ENCODE peak calls at places on chromosomes 6 and 20, in ten cellular contexts. One of them, this sample, is unnamed.
A peak's percentile ranks its signal among the peaks of the same experiment; 100 is the strongest.

GRCh38 chr20:35952480-35953410 is 1.6 kb downstream of the SCAND1 start:
- DNase-seq in right atrium auricular region: no peak
- DNase-seq in RWPE1: peak; percentile 50
- DNase-seq in cardiac fibroblast: peak; percentile 33
- DNase-seq in astrocyte: peak; percentile 29
- DNase-seq in thoracic aorta: no peak
- DNase-seq in AG09309: no peak
- DNase-seq in ovary: no peak
- DNase-seq in BJ: no peak
- DNase-seq in astrocyte of the cerebellum: no peak
- DNase-seq in this sample: no peak

GRCh38 chr6:38107073-38107472 is 287.5 kb downstream of the ZFAND3 start:
- DNase-seq in cardiac fibroblast: no peak
- DNase-seq in BJ: no peak
- DNase-seq in right atrium auricular region: no peak
- DNase-seq in AG09309: no peak
- DNase-seq in astrocyte of the cerebellum: no peak
- DNase-seq in ovary: no peak
- DNase-seq in thoracic aorta: no peak
- DNase-seq in astrocyte: no peak
- DNase-seq in RWPE1: no peak
- DNase-seq in this sample: no peak

GRCh38 chr20:41650221-41650948 is 32.2 kb upstream of the CHD6 start:
- DNase-seq in right atrium auricular region: no peak
- DNase-seq in AG09309: no peak
- DNase-seq in cardiac fibroblast: no peak
- DNase-seq in astrocyte: no peak
- DNase-seq in BJ: no peak
- DNase-seq in astrocyte of the cerebellum: no peak
- DNase-seq in RWPE1: no peak
- DNase-seq in ovary: no peak
- DNase-seq in thoracic aorta: no peak
- DNase-seq in this sample: no peak

GRCh38 chr6:99821164-99821563 is 172.9 kb downstream of the MCHR2 start:
- DNase-seq in RWPE1: no peak
- DNase-seq in cardiac fibroblast: no peak
- DNase-seq in thoracic aorta: no peak
- DNase-seq in right atrium auricular region: no peak
- DNase-seq in ovary: no peak
- DNase-seq in astrocyte of the cerebellum: no peak
- DNase-seq in BJ: no peak
- DNase-seq in astrocyte: no peak
- DNase-seq in AG09309: no peak
- DNase-seq in this sample: no peak

GRCh38 chr6:53309059-53309896 is 39.5 kb downstream of the ELOVL5 start:
- DNase-seq in astrocyte: peak; percentile 58
- DNase-seq in RWPE1: no peak
- DNase-seq in astrocyte of the cerebellum: no peak
- DNase-seq in ovary: no peak
- DNase-seq in AG09309: no peak
- DNase-seq in cardiac fibroblast: peak; percentile 90
- DNase-seq in thoracic aorta: no peak
- DNase-seq in right atrium auricular region: no peak
- DNase-seq in BJ: no peak
- DNase-seq in this sample: no peak

GRCh38 chr6:18155864-18156396 is 708 bp downstream of the KDM1B start:
- DNase-seq in cardiac fibroblast: peak; percentile 26
- DNase-seq in RWPE1: peak; percentile 85
- DNase-seq in thoracic aorta: peak; percentile 12
- DNase-seq in astrocyte: peak; percentile 31
- DNase-seq in astrocyte of the cerebellum: no peak
- DNase-seq in ovary: peak; percentile 43
- DNase-seq in right atrium auricular region: peak; percentile 62
- DNase-seq in AG09309: no peak
- DNase-seq in BJ: no peak
- DNase-seq in this sample: peak; percentile 67

GRCh38 chr20:54844346-54844745 is 369.0 kb downstream of the DOK5 start:
- DNase-seq in astrocyte: no peak
- DNase-seq in right atrium auricular region: no peak
- DNase-seq in cardiac fibroblast: no peak
- DNase-seq in AG09309: no peak
- DNase-seq in RWPE1: no peak
- DNase-seq in BJ: no peak
- DNase-seq in thoracic aorta: no peak
- DNase-seq in astrocyte of the cerebellum: no peak
- DNase-seq in ovary: no peak
- DNase-seq in this sample: no peak

GRCh38 chr6:23499549-23499948 is 626.5 kb upstream of the NRSN1 start:
- DNase-seq in astrocyte: no peak
- DNase-seq in astrocyte of the cerebellum: no peak
- DNase-seq in ovary: no peak
- DNase-seq in cardiac fibroblast: no peak
- DNase-seq in AG09309: no peak
- DNase-seq in right atrium auricular region: no peak
- DNase-seq in RWPE1: no peak
- DNase-seq in thoracic aorta: no peak
- DNase-seq in BJ: no peak
- DNase-seq in this sample: no peak

GRCh38 chr20:58111340-58112016 is 117.0 kb downstream of the ANKRD60 start:
- DNase-seq in thoracic aorta: no peak
- DNase-seq in cardiac fibroblast: no peak
- DNase-seq in astrocyte of the cerebellum: no peak
- DNase-seq in RWPE1: no peak
- DNase-seq in right atrium auricular region: peak; percentile 49
- DNase-seq in astrocyte: no peak
- DNase-seq in ovary: no peak
- DNase-seq in AG09309: no peak
- DNase-seq in BJ: no peak
- DNase-seq in this sample: no peak

GRCh38 chr20:60071965-60072364 is 113.7 kb downstream of the CDH26 start:
- DNase-seq in ovary: no peak
- DNase-seq in thoracic aorta: no peak
- DNase-seq in RWPE1: peak; percentile 80
- DNase-seq in BJ: no peak
- DNase-seq in cardiac fibroblast: no peak
- DNase-seq in astrocyte: peak; percentile 44
- DNase-seq in astrocyte of the cerebellum: peak; percentile 67
- DNase-seq in AG09309: no peak
- DNase-seq in right atrium auricular region: no peak
- DNase-seq in this sample: no peak

GRCh38 chr20:60254901-60255411 is 296.7 kb downstream of the CDH26 start:
- DNase-seq in ovary: no peak
- DNase-seq in AG09309: peak; percentile 38
- DNase-seq in astrocyte: peak; percentile 40
- DNase-seq in BJ: peak; percentile 39
- DNase-seq in right atrium auricular region: peak; percentile 50
- DNase-seq in thoracic aorta: no peak
- DNase-seq in cardiac fibroblast: peak; percentile 4
- DNase-seq in astrocyte of the cerebellum: no peak
- DNase-seq in RWPE1: peak; percentile 90
- DNase-seq in this sample: no peak

GRCh38 chr20:46022411-46023147 is 6.4 kb upstream of the SLC12A5 start:
- DNase-seq in astrocyte of the cerebellum: no peak
- DNase-seq in astrocyte: no peak
- DNase-seq in right atrium auricular region: no peak
- DNase-seq in AG09309: no peak
- DNase-seq in RWPE1: peak; percentile 65
- DNase-seq in BJ: no peak
- DNase-seq in cardiac fibroblast: peak; percentile 32
- DNase-seq in ovary: peak; percentile 53
- DNase-seq in thoracic aorta: no peak
- DNase-seq in this sample: peak; percentile 84

GRCh38 chr20:59647271-59647670 is 42.9 kb downstream of the PHACTR3 start:
- DNase-seq in ovary: no peak
- DNase-seq in astrocyte of the cerebellum: no peak
- DNase-seq in right atrium auricular region: peak; percentile 21
- DNase-seq in thoracic aorta: no peak
- DNase-seq in AG09309: no peak
- DNase-seq in cardiac fibroblast: no peak
- DNase-seq in astrocyte: no peak
- DNase-seq in RWPE1: no peak
- DNase-seq in BJ: no peak
- DNase-seq in this sample: no peak

GRCh38 chr6:3072798-3073197 is 4.5 kb downstream of the RIPK1 start:
- DNase-seq in astrocyte of the cerebellum: no peak
- DNase-seq in AG09309: no peak
- DNase-seq in RWPE1: no peak
- DNase-seq in BJ: no peak
- DNase-seq in thoracic aorta: no peak
- DNase-seq in ovary: no peak
- DNase-seq in cardiac fibroblast: peak; percentile 21
- DNase-seq in right atrium auricular region: no peak
- DNase-seq in astrocyte: no peak
- DNase-seq in this sample: no peak

GRCh38 chr6:43009124-43009523 is 4.6 kb downstream of the MEA1 start:
- DNase-seq in ovary: no peak
- DNase-seq in astrocyte: no peak
- DNase-seq in cardiac fibroblast: peak; percentile 51
- DNase-seq in RWPE1: no peak
- DNase-seq in right atrium auricular region: no peak
- DNase-seq in AG09309: no peak
- DNase-seq in BJ: no peak
- DNase-seq in thoracic aorta: no peak
- DNase-seq in astrocyte of the cerebellum: no peak
- DNase-seq in this sample: peak; percentile 55
- TF ChIP-seq CTCF in ovary: no peak
- TF ChIP-seq CTCF in astrocyte: peak; percentile 35
- TF ChIP-seq CTCF in cardiac fibroblast: peak; percentile 47
- TF ChIP-seq CTCF in RWPE1: no peak
- TF ChIP-seq CTCF in right atrium auricular region: peak; percentile 63
- TF ChIP-seq CTCF in AG09309: peak; percentile 42
- TF ChIP-seq CTCF in BJ: peak; percentile 59
- TF ChIP-seq CTCF in thoracic aorta: peak; percentile 26
- TF ChIP-seq CTCF in astrocyte of the cerebellum: peak; percentile 44
- TF ChIP-seq CTCF in this sample: peak; percentile 20

GRCh38 chr6:10491463-10491862 is 29.7 kb upstream of the GCNT2 start:
- DNase-seq in AG09309: no peak
- DNase-seq in right atrium auricular region: no peak
- DNase-seq in cardiac fibroblast: no peak
- DNase-seq in BJ: no peak
- DNase-seq in thoracic aorta: no peak
- DNase-seq in RWPE1: no peak
- DNase-seq in astrocyte of the cerebellum: no peak
- DNase-seq in astrocyte: no peak
- DNase-seq in ovary: no peak
- DNase-seq in this sample: no peak

DNA sequence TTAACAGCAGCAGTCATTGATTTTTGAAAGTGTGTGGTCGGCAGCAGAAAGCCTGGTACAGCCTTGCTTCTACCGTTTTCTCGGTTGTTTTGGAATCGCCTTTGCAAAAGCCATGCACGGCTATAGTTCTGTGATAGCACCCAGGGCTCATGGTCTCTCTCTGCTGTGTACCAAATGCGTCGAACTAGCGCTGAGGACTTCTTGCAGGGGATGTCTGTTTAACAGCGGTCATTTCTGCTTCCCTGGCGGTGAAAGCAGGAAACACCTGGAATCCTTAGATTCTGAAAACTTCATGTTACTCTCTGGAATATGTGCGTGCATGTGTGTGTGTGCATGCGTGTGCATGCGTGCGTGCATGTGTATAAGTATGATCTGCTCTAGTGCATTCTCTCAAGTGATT is 26.1 kb upstream of the GCNT2 start:
- DNase-seq in AG09309: no peak
- DNase-seq in astrocyte of the cerebellum: no peak
- DNase-seq in BJ: no peak
- DNase-seq in cardiac fibroblast: no peak
- DNase-seq in ovary: no peak
- DNase-seq in RWPE1: no peak
- DNase-seq in thoracic aorta: no peak
- DNase-seq in astrocyte: no peak
- DNase-seq in right atrium auricular region: no peak
- DNase-seq in this sample: no peak
- TF ChIP-seq CTCF in AG09309: no peak
- TF ChIP-seq CTCF in astrocyte of the cerebellum: no peak
- TF ChIP-seq CTCF in BJ: no peak
- TF ChIP-seq CTCF in cardiac fibroblast: no peak
- TF ChIP-seq CTCF in ovary: no peak
- TF ChIP-seq CTCF in RWPE1: no peak
- TF ChIP-seq CTCF in thoracic aorta: no peak
- TF ChIP-seq CTCF in astrocyte: no peak
- TF ChIP-seq CTCF in right atrium auricular region: no peak
- TF ChIP-seq CTCF in this sample: no peak

DNA sequence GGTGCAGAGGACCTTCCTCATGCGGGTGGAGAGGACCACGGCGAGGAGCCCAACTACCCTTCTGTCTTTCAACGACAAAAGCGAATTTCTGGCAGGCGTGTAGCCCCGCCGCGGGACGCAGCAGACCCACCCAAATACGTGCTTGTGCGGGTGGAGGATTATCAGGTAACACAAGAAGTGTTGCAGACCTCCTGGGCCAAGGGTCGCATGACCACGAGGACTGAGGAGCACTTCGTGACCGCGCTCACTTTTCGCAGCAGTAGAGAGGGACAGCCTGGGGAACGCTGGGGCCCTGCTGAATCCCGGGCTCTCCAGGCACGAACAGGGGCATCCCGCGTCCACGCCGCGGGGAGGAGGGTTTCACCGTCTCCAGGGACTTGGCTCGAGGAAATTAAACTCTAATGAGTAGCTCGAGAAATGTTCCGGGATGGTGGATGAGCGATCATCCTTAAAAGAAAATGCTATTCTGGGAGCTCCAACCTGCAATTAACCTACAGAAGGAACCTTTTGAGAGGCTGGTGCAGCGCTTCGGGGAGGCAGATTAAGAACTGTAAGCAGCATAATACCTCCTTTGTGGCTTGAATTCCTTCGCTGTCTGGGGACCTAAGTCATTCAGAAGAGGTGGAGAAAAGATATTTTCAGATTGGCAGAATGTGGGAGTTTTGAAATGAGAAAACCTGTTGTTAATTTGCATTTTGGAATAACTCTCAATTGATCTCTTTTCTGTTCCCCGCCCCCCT is 828 bp downstream of the C6orf141 start:
- DNase-seq in RWPE1: no peak
- DNase-seq in astrocyte: no peak
- DNase-seq in right atrium auricular region: no peak
- DNase-seq in thoracic aorta: no peak
- DNase-seq in ovary: no peak
- DNase-seq in BJ: no peak
- DNase-seq in astrocyte of the cerebellum: no peak
- DNase-seq in cardiac fibroblast: no peak
- DNase-seq in AG09309: no peak
- DNase-seq in this sample: peak; percentile 36
- TF ChIP-seq CTCF in RWPE1: no peak
- TF ChIP-seq CTCF in astrocyte: no peak
- TF ChIP-seq CTCF in right atrium auricular region: no peak
- TF ChIP-seq CTCF in thoracic aorta: no peak
- TF ChIP-seq CTCF in ovary: no peak
- TF ChIP-seq CTCF in BJ: no peak
- TF ChIP-seq CTCF in astrocyte of the cerebellum: no peak
- TF ChIP-seq CTCF in cardiac fibroblast: no peak
- TF ChIP-seq CTCF in AG09309: no peak
- TF ChIP-seq CTCF in this sample: no peak

DNA sequence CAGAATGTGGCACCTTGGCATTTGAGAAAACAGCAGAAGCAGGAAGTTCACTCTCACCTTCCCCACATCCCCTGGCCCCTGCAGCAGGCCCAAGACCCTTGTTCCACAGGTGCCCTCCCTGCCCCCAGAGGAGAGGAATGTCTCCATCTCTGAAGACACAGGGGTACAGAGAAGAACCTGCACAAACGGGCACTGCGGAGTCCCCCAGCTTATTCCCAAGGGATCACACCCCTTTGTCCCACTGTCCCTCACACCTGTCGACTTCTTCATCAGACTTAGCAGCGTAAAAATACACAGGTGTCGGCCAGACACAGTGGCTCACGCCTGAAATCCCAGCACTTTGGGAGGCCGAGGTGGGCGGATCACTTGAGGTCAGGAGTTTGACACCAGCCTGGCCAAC is 42.9 kb upstream of the TMEM181 start:
- DNase-seq in astrocyte: no peak
- DNase-seq in BJ: no peak
- DNase-seq in right atrium auricular region: no peak
- DNase-seq in thoracic aorta: no peak
- DNase-seq in ovary: no peak
- DNase-seq in astrocyte of the cerebellum: no peak
- DNase-seq in RWPE1: no peak
- DNase-seq in cardiac fibroblast: no peak
- DNase-seq in AG09309: no peak
- DNase-seq in this sample: no peak
- TF ChIP-seq CTCF in astrocyte: no peak
- TF ChIP-seq CTCF in BJ: no peak
- TF ChIP-seq CTCF in right atrium auricular region: no peak
- TF ChIP-seq CTCF in thoracic aorta: no peak
- TF ChIP-seq CTCF in ovary: no peak
- TF ChIP-seq CTCF in astrocyte of the cerebellum: no peak
- TF ChIP-seq CTCF in RWPE1: no peak
- TF ChIP-seq CTCF in cardiac fibroblast: no peak
- TF ChIP-seq CTCF in AG09309: no peak
- TF ChIP-seq CTCF in this sample: no peak

This sample was measured in GM13976.